ENCODE peak calls at places on chromosomes 4 and X, in five cellular contexts. Q is ovary, B is transverse colon, R is HCT116, M is lung. O is an unnamed sample.

GRCh38 chr4:152454398-152455011 is 81.4 kb downstream of the FBXW7 start:
- DNase-seq in R (no peak), B (no peak), M (no peak), Q (no peak), O (no peak)

GRCh38 chr4:156547439-156547838 is 424.2 kb downstream of the PDGFC start:
- DNase-seq in Q (no peak), M (no peak), R (no peak), B (no peak), O (no peak)

GRCh38 chr4:48102303-48102702 is 31.7 kb downstream of the TXK start:
- DNase-seq in R (no peak), Q (no peak), B (no peak), M (no peak), O (no peak)

GRCh38 chr4:56907009-56907408 is 691 bp upstream of the REST start:
- DNase-seq in Q (no peak), B (peak; percentile 20), R (no peak), M (no peak), O (no peak)

GRCh38 chr4:81421346-81422218 is 50.1 kb downstream of the RASGEF1B start:
- DNase-seq in M (peak; percentile 47), Q (no peak), R (no peak), B (peak; percentile 55), O (no peak)

GRCh38 chr4:1554876-1555265 is 129.2 kb downstream of the FAM53A start:
- DNase-seq in B (no peak), M (no peak), R (no peak), Q (no peak), O (no peak)

GRCh38 chr4:10106421-10107039 is 10.1 kb downstream of the WDR1 start:
- DNase-seq in B (peak; percentile 62), M (peak; percentile 69), R (peak; percentile 62), Q (peak; percentile 83), O (peak; percentile 80)

GRCh38 chr4:74158561-74159396 is 861 bp downstream of the MTHFD2L start:
- DNase-seq in M (no peak), Q (no peak), R (no peak), B (no peak), O (no peak)

GRCh38 chr4:8647626-8648025 is 55.1 kb downstream of the CPZ start:
- DNase-seq in B (no peak), M (no peak), R (no peak), Q (no peak), O (no peak)

GRCh38 chrX:134741801-134742200 is 83.5 kb upstream of the PLAC1 start:
- DNase-seq in Q (no peak), M (no peak), B (no peak), R (no peak), O (no peak)

GRCh38 chr4:184408021-184408710 is 66.2 kb downstream of the IRF2 start:
- DNase-seq in R (no peak), Q (no peak), M (no peak), B (no peak), O (no peak)

GRCh38 chrX:154967603-154968002 is 54.9 kb downstream of the F8 start:
- DNase-seq in Q (no peak), R (peak; percentile 26), M (no peak), B (no peak), O (no peak)

GRCh38 chrX:22246620-22247019 is 26.1 kb upstream of the CBLL2 start:
- DNase-seq in R (no peak), M (no peak), B (no peak), Q (no peak), O (no peak)

GRCh38 chr4:102825261-102826071 is 1.9 kb downstream of the UBE2D3 start:
- DNase-seq in R (peak; percentile 53), M (peak; percentile 42), Q (no peak), B (peak; percentile 28), O (no peak)

GRCh38 chr4:23234716-23235115 is 542.0 kb downstream of the GBA3 start:
- DNase-seq in R (no peak), B (no peak), Q (no peak), M (no peak), O (no peak)

GRCh38 chr4:152536545-152537182 is 772 bp upstream of the FBXW7 start:
- DNase-seq in Q (no peak), R (peak; percentile 7), B (peak; percentile 69), M (peak; percentile 35), O (no peak)

GRCh38 chrX:107447642-107448041 is 1.8 kb upstream of the FRMPD3 start:
- DNase-seq in R (no peak), M (no peak), Q (no peak), B (no peak), O (no peak)

GRCh38 chr4:110988741-110989140 is 365.9 kb upstream of the PITX2 start:
- DNase-seq in R (no peak), M (no peak), B (no peak), Q (no peak), O (no peak)

GRCh38 chrX:103825881-103826280 is 6.2 kb downstream of the RAB9B start:
- DNase-seq in B (no peak), R (no peak), M (no peak), Q (no peak), O (no peak)

GRCh38 chr4:106034205-106034604 is 138.9 kb downstream of the NPNT start:
- DNase-seq in B (no peak), R (no peak), M (no peak), Q (no peak), O (no peak)

GRCh38 chr4:26238782-26239647 is 81.8 kb upstream of the RBPJ start:
- DNase-seq in M (no peak), Q (no peak), B (no peak), R (no peak), O (no peak)

GRCh38 chrX:96407501-96407900 is 277.1 kb upstream of the DIAPH2 start:
- DNase-seq in B (no peak), M (no peak), R (no peak), Q (no peak), O (no peak)

GRCh38 chrX:1466232-1466661 is 13.5 kb upstream of the ASMTL start:
- DNase-seq in B (no peak), R (no peak), Q (no peak), M (peak; percentile 26), O (no peak)

GRCh38 chr4:139301821-139302611 is at the start of gene NDUFC1:
- DNase-seq in R (no peak), B (peak; percentile 65), Q (peak; percentile 63), M (peak; percentile 46), O (peak; percentile 76)

GRCh38 chrX:38929966-38930421 is 128.7 kb downstream of the MID1IP1 start:
- DNase-seq in R (no peak), M (no peak), B (no peak), Q (no peak), O (peak; percentile 55)

GRCh38 chr4:3077796-3078195 is 3.3 kb downstream of the HTT start:
- DNase-seq in M (no peak), B (no peak), Q (no peak), R (no peak), O (no peak)

GRCh38 chrX:129875669-129876068 is 30.3 kb upstream of the UTP14A start:
- DNase-seq in B (no peak), R (no peak), Q (no peak), M (no peak), O (no peak)

GRCh38 chr4:128917781-128918180 is 108.3 kb downstream of the JADE1 start:
- DNase-seq in B (no peak), Q (no peak), R (no peak), M (no peak), O (no peak)

GRCh38 chr4:101958547-101958946 is 168.0 kb downstream of the BANK1 start:
- DNase-seq in R (no peak), Q (no peak), B (no peak), M (no peak), O (no peak)

DNA sequence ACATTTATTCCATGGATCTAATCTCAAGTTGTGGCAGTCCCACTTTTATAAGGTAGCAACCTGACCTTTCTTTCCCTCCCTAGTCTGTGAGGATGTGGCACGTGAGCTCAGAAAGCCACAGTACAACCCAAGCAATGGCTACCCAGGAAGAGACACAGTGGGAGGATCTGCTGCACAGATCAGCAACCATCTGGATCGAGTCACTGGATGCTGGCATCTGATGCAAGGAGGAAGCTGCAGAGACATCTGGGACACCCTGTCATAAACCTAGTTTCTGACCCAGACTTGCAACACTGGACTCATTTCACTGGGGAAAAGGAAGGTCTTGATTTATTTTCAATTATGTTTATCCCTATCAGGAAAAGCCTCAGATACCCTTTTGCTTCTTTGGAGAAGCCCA is 327.1 kb downstream of the PAPSS1 start:
- DNase-seq in R (no peak), Q (no peak), M (no peak), B (no peak), O (peak; percentile 66)
- H3K27ac ChIP-seq in R (no peak overlapping the region), Q (no peak overlapping the region), M (no peak overlapping the region), B (no peak overlapping the region), O (no peak overlapping the region)

DNA sequence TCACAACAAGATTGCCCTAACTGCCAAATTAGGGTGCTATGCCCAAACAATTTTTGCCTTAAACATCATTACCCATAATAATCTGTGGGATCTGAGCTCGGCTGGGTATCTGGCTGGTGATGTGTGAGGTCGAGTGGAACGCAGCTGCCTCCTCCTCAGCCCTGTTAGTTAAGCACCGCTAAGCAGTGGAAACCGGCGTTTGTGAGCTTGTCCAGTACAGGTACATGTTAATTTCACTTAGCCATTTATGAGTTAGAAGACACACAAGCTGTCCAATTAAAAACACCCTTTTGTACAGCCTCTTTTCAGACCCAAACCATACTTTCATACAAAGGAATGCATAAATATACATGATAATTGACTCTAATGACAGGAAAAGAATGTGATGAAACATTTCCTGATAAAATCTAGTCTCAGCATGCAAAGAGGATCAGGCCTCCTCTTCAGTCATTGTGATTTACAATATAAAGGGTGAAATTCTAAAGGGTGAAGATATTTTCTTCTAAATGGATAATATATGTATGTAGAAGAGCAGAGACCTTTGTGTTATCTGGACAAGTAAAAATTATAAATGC is 163.6 kb upstream of the FAT1 start:
- DNase-seq in M (no peak), Q (no peak), B (no peak), R (no peak), O (no peak)
- H3K4me3 ChIP-seq in M (no peak overlapping the region), Q (no peak overlapping the region), B (no peak overlapping the region), R (no peak overlapping the region), O (no peak overlapping the region)

GRCh38 chr4:146639414-146639814 is 721 bp downstream of the POU4F2 start:
- DNase-seq in R (no peak), B (no peak), Q (no peak), M (no peak), O (no peak)
- H3K27me3 ChIP-seq in R (peaks cover 5% of the 10 kb centered on the region), B (peaks cover 100% of the 10 kb centered on the region), Q (peaks cover 2% of the 10 kb centered on the region), M (peaks cover 31% of the 10 kb centered on the region), O (peaks cover 4% of the 10 kb centered on the region)

DNA sequence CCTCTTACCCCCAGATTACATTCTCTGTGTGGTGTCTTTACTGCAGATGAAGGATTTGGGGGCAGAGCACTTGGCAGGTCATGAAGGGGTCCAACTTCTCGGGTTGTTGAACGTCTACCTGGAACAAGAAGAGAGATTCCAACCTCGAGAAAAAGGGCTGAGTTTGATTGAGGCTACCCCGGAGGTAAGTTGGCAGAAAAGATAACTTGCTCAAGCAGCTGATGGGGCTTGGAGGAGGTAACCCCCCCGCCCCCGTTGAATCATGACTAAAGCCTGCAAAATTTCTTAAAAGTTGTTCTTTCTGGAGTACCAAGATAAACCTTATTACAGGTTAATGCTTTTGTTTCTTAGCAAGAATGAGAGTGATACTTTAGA is 1.5 kb downstream of the CCNG2 start:
- DNase-seq in M (no peak), B (no peak), R (no peak), Q (peak; percentile 29), O (peak; percentile 16)
- H3K27ac ChIP-seq in M (peak overlapping the region; percentile 13), B (peak overlapping the region; percentile 94), R (peak overlapping the region; percentile 83), Q (peak overlapping the region; percentile 95), O (peak overlapping the region; percentile 77)

O was measured in psoas muscle.